ENCODE peak calls at places on chromosomes 13 and 19, in seven cellular contexts. J, G, Y, M, I, U and Z are unnamed samples.
A peak's percentile ranks its signal among the peaks of the same experiment; 100 is the strongest.

GRCh38 chr13:19864339-19865309 is 1.2 kb upstream of the ZMYM5 start:
- DNase-seq in J (peak; percentile 73), Y (peak; percentile 83), U (peak; percentile 80), I (no peak), G (peak; percentile 72), M (peak; percentile 79), Z (peak; percentile 76)

GRCh38 chr19:33311326-33311682 is 9.0 kb upstream of the CEBPA start:
- DNase-seq in U (peak; percentile 73), M (no peak), I (no peak), J (peak; percentile 27), Y (no peak), G (no peak), Z (no peak)

GRCh38 chr13:60655268-60655667 is 258.2 kb downstream of the TDRD3 start:
- DNase-seq in U (no peak), M (no peak), J (no peak), I (no peak), Y (no peak), G (no peak), Z (no peak)

GRCh38 chr19:43628646-43629326 is 9.4 kb upstream of the ZNF428 start:
- DNase-seq in J (no peak), G (no peak), Y (no peak), I (no peak), M (no peak), U (no peak), Z (no peak)

GRCh38 chr19:45153339-45154063 is 7.3 kb downstream of the NKPD1 start:
- DNase-seq in J (peak; percentile 41), G (peak; percentile 17), U (no peak), M (peak; percentile 80), I (no peak), Y (no peak), Z (peak; percentile 39)

GRCh38 chr13:92354583-92354982 is 872.0 kb upstream of the GPC6 start:
- DNase-seq in G (no peak), M (no peak), U (no peak), Y (no peak), J (no peak), I (no peak), Z (no peak)

GRCh38 chr13:80462567-80462966 is 121.6 kb upstream of the SPRY2 start:
- DNase-seq in I (no peak), Y (no peak), J (no peak), U (no peak), M (no peak), G (no peak), Z (no peak)

GRCh38 chr13:34762312-34762711 is 179.8 kb upstream of the NBEA start:
- DNase-seq in M (no peak), J (no peak), U (no peak), I (no peak), Y (no peak), G (no peak), Z (no peak)

GRCh38 chr19:38869836-38870607 is 8.1 kb downstream of the RINL start:
- DNase-seq in Y (peak; percentile 94), M (peak; percentile 85), U (peak; percentile 95), J (peak; percentile 96), I (no peak), G (peak; percentile 90), Z (peak; percentile 92)

GRCh38 chr19:8357007-8357521 is 6.9 kb upstream of the ANGPTL4 start:
- DNase-seq in Y (no peak), G (no peak), M (no peak), I (no peak), J (no peak), U (no peak), Z (no peak)

GRCh38 chr19:35043906-35044305 is 2.4 kb downstream of the HPN start:
- DNase-seq in J (no peak), M (no peak), Y (no peak), I (no peak), U (no peak), G (no peak), Z (no peak)

GRCh38 chr13:21898461-21898860 is 227.6 kb downstream of the FGF9 start:
- DNase-seq in M (no peak), J (no peak), G (no peak), U (no peak), I (no peak), Y (no peak), Z (no peak)

GRCh38 chr19:56400485-56400884 is 3.6 kb upstream of the ZNF583 start:
- DNase-seq in M (no peak), G (no peak), I (no peak), U (no peak), Y (no peak), J (no peak), Z (no peak)

GRCh38 chr19:12754465-12755196 is 3.0 kb downstream of the BEST2 start:
- DNase-seq in G (no peak), U (no peak), I (no peak), J (no peak), M (no peak), Y (no peak), Z (no peak)

GRCh38 chr13:41944635-41945401 is 16.1 kb downstream of the VWA8 start:
- DNase-seq in M (no peak), I (no peak), G (no peak), U (no peak), Y (no peak), J (no peak), Z (no peak)

GRCh38 chr19:55319786-55320185 is 5.4 kb downstream of the TMEM150B start:
- DNase-seq in G (no peak), J (no peak), I (no peak), M (peak; percentile 88), U (no peak), Y (no peak), Z (no peak)

GRCh38 chr19:41901707-41902360 is 18.9 kb downstream of the ARHGEF1 start:
- DNase-seq in J (no peak), I (no peak), Y (no peak), U (peak; percentile 46), M (no peak), G (no peak), Z (no peak)

GRCh38 chr13:23991119-23991518 is 93.8 kb upstream of the C1QTNF9B start:
- DNase-seq in Y (no peak), G (no peak), I (no peak), J (no peak), U (no peak), M (no peak), Z (no peak)

GRCh38 chr13:71758823-71759222 is 108.2 kb downstream of the DACH1 start:
- DNase-seq in M (no peak), Y (no peak), G (no peak), U (no peak), I (no peak), J (no peak), Z (no peak)

GRCh38 chr13:50085063-50085462 is 69.8 kb downstream of the KCNRG start:
- DNase-seq in J (no peak), G (no peak), M (no peak), Y (no peak), I (no peak), U (no peak), Z (no peak)

GRCh38 chr13:99432637-99433542 is 68.4 kb upstream of the TM9SF2 start:
- DNase-seq in G (peak; percentile 92), Y (peak; percentile 87), U (peak; percentile 79), I (no peak), J (peak; percentile 93), M (peak; percentile 61), Z (peak; percentile 96)

GRCh38 chr13:99123101-99124045 is 77.3 kb upstream of the UBAC2 start:
- DNase-seq in I (no peak), Y (no peak), U (no peak), M (no peak), J (no peak), G (no peak), Z (no peak)

GRCh38 chr13:24650157-24650556 is 30.1 kb upstream of the ATP12A start:
- DNase-seq in U (no peak), M (no peak), Y (no peak), I (peak; percentile 48), G (no peak), J (no peak), Z (no peak)

GRCh38 chr19:44684892-44685847 is 13.8 kb upstream of the CEACAM16 start:
- DNase-seq in M (no peak), G (no peak), J (peak; percentile 26), I (no peak), U (no peak), Y (no peak), Z (peak; percentile 14)

GRCh38 chr19:5943623-5944022 is 29.6 kb downstream of the CAPS start:
- DNase-seq in G (no peak), U (no peak), J (no peak), I (no peak), M (no peak), Y (no peak), Z (no peak)

GRCh38 chr19:29843180-29844051 is 31.6 kb downstream of the CCNE1 start:
- DNase-seq in I (no peak), U (peak; percentile 74), J (no peak), G (no peak), M (peak; percentile 69), Y (peak; percentile 67), Z (no peak)